ENCODE peak calls at places on chromosomes 1 and 21, in nine cellular contexts. F is body of pancreas; Y is adrenal gland; U is BE2C; X is effector memory CD4-positive, alpha-beta T cell; M is left lung; J is prostate gland; B is right atrium auricular region; K is CD8-positive, alpha-beta T cell. I is an unnamed sample.

GRCh38 chr1:212186427-212187207 is 98.6 kb upstream of the PPP2R5A start:
- DNase-seq in X (no peak), K (no peak), B (no peak), J (no peak), U (no peak), Y (no peak), M (no peak), F (no peak), I (no peak)

GRCh38 chr1:212482352-212483153 is 49.8 kb downstream of the NENF start:
- DNase-seq in B (no peak), M (no peak), Y (no peak), J (no peak), F (no peak), K (no peak), X (no peak), U (no peak), I (peak; percentile 25)

GRCh38 chr21:45523411-45524101 is 18.7 kb downstream of the SLC19A1 start:
- DNase-seq in U (peak; percentile 30), F (no peak), K (no peak), B (no peak), Y (no peak), J (no peak), X (no peak), M (peak; percentile 28), I (no peak)

GRCh38 chr1:230127105-230128054 is 60.3 kb downstream of the GALNT2 start:
- DNase-seq in Y (no peak), B (no peak), F (no peak), M (no peak), J (no peak), X (no peak), U (no peak), K (peak; percentile 35), I (no peak)

GRCh38 chr1:67134692-67135091 is at the start of gene C1orf141:
- DNase-seq in J (no peak), X (no peak), F (no peak), U (no peak), B (no peak), M (no peak), Y (no peak), K (peak; percentile 17), I (no peak)

GRCh38 chr1:216822480-216822879 is 99.3 kb upstream of the ESRRG start:
- DNase-seq in F (no peak), M (no peak), U (no peak), B (no peak), X (no peak), Y (no peak), J (no peak), K (no peak), I (no peak)

GRCh38 chr1:21631944-21632887 is 36.9 kb downstream of the RAP1GAP start:
- DNase-seq in U (no peak), B (no peak), X (no peak), Y (peak; percentile 82), K (no peak), J (peak; percentile 59), F (peak; percentile 45), M (no peak), I (no peak)

GRCh38 chr1:208928335-208928734 is 655.2 kb upstream of the CAMK1G start:
- DNase-seq in J (no peak), X (no peak), F (no peak), K (no peak), M (no peak), B (no peak), Y (no peak), U (no peak), I (no peak)

GRCh38 chr1:242890211-242890741 is 364.8 kb downstream of the CEP170 start:
- DNase-seq in X (no peak), U (no peak), K (no peak), F (no peak), B (no peak), M (no peak), J (no peak), Y (peak; percentile 39), I (peak; percentile 52)

GRCh38 chr1:41455479-41456271 is 28.8 kb downstream of the EDN2 start:
- DNase-seq in K (no peak), M (no peak), U (peak; percentile 64), F (no peak), X (no peak), Y (peak; percentile 56), J (peak; percentile 85), B (no peak), I (no peak)

GRCh38 chr21:31282095-31282709 is 61.9 kb downstream of the TIAM1 start:
- DNase-seq in K (no peak), F (no peak), M (no peak), Y (no peak), J (no peak), U (no peak), X (no peak), B (peak; percentile 71), I (peak; percentile 51)

GRCh38 chr21:31279986-31280385 is 64.1 kb downstream of the TIAM1 start:
- DNase-seq in K (no peak), F (no peak), M (no peak), U (no peak), X (no peak), Y (no peak), J (no peak), B (no peak), I (no peak)

GRCh38 chr21:31279214-31279613 is 64.8 kb downstream of the TIAM1 start:
- DNase-seq in X (no peak), K (no peak), B (no peak), F (no peak), J (no peak), U (no peak), M (no peak), Y (no peak), I (no peak)

GRCh38 chr21:31283025-31283424 is 61.0 kb downstream of the TIAM1 start:
- DNase-seq in J (no peak), F (no peak), X (no peak), Y (no peak), U (no peak), K (peak; percentile 40), M (no peak), B (no peak), I (no peak)

GRCh38 chr21:31281561-31281960 is 62.5 kb downstream of the TIAM1 start:
- DNase-seq in U (no peak), J (no peak), X (no peak), M (no peak), Y (no peak), F (no peak), K (no peak), B (no peak), I (no peak)
- H3K4me1 ChIP-seq in U (no peaks in the 10 kb centered on the region), J (no peaks in the 10 kb centered on the region), X (peaks cover 15% of the 10 kb centered on the region), M (no peaks in the 10 kb centered on the region), Y (no peaks in the 10 kb centered on the region), F (no peaks in the 10 kb centered on the region), K (peaks cover 17% of the 10 kb centered on the region), B (peaks cover 13% of the 10 kb centered on the region), I (peaks cover 17% of the 10 kb centered on the region)

DNA sequence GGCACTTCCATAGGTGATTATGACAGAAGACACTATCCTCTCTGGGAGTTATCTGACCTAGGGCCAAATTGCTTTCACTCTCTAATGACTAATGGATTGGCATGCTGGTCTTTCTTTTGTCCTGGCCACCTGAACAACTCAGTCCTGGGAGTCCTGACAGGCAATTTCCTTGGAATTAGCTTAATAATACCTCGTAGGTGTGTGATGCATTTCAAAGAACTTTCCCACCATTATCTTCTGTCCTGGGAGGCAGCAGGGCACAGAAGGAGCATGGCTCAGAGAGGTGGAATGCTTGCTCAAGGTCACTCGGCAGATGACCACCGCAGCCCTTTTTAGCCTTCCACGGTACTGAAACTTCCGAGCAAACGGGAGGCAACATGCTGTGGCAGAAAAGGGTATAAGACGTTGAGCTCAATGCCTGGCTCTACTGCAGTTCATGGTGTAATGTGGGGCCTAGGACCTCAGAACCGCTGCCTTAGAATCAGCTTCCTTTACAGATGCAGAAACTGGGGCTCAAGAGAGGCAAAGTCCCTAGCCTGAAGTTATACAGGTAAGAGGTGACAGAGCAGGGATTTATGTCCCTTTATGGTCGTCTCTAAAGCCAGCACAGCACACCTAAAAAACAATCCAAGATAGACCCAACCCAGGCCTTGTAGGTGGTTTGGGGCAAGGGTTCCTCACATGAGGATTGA is 3.2 kb downstream of the ID3 start:
- DNase-seq in U (peak; percentile 21), J (no peak), K (no peak), F (peak; percentile 60), B (no peak), Y (peak; percentile 61), M (no peak), X (no peak), I (peak; percentile 91)
- H3K4me1 ChIP-seq in U (peaks cover 40% of the 10 kb centered on the region), J (peaks cover 5% of the 10 kb centered on the region), K (peaks cover 46% of the 10 kb centered on the region), F (peaks cover 62% of the 10 kb centered on the region), B (peaks cover 54% of the 10 kb centered on the region), Y (peaks cover 19% of the 10 kb centered on the region), M (peaks cover 39% of the 10 kb centered on the region), X (peaks cover 36% of the 10 kb centered on the region), I (peaks cover 45% of the 10 kb centered on the region)

GRCh38 chr21:39340687-39341086 is 8.2 kb downstream of the HMGN1 start:
- DNase-seq in U (no peak), Y (no peak), K (no peak), X (no peak), J (no peak), M (no peak), F (no peak), B (no peak), I (no peak)

GRCh38 chr21:39341249-39341923 is 7.5 kb downstream of the HMGN1 start:
- DNase-seq in Y (no peak), K (no peak), B (no peak), J (no peak), F (no peak), X (no peak), U (no peak), M (no peak), I (no peak)

GRCh38 chr21:39332175-39332574 is 16.7 kb downstream of the HMGN1 start:
- DNase-seq in K (no peak), B (no peak), F (no peak), M (no peak), U (peak; percentile 37), J (no peak), Y (no peak), X (no peak), I (no peak)

GRCh38 chr21:39334611-39335010 is 14.3 kb downstream of the HMGN1 start:
- DNase-seq in U (no peak), X (no peak), K (no peak), Y (no peak), M (no peak), F (no peak), B (no peak), J (no peak), I (no peak)

GRCh38 chr21:39336457-39337008 is 12.4 kb downstream of the HMGN1 start:
- DNase-seq in K (no peak), U (no peak), J (no peak), X (no peak), B (no peak), Y (no peak), M (no peak), F (no peak), I (no peak)
- H3K4me1 ChIP-seq in K (no peaks in the 10 kb centered on the region), U (no peaks in the 10 kb centered on the region), J (no peaks in the 10 kb centered on the region), X (no peaks in the 10 kb centered on the region), B (no peaks in the 10 kb centered on the region), Y (no peaks in the 10 kb centered on the region), M (no peaks in the 10 kb centered on the region), F (no peaks in the 10 kb centered on the region), I (peaks cover 5% of the 10 kb centered on the region)

DNA sequence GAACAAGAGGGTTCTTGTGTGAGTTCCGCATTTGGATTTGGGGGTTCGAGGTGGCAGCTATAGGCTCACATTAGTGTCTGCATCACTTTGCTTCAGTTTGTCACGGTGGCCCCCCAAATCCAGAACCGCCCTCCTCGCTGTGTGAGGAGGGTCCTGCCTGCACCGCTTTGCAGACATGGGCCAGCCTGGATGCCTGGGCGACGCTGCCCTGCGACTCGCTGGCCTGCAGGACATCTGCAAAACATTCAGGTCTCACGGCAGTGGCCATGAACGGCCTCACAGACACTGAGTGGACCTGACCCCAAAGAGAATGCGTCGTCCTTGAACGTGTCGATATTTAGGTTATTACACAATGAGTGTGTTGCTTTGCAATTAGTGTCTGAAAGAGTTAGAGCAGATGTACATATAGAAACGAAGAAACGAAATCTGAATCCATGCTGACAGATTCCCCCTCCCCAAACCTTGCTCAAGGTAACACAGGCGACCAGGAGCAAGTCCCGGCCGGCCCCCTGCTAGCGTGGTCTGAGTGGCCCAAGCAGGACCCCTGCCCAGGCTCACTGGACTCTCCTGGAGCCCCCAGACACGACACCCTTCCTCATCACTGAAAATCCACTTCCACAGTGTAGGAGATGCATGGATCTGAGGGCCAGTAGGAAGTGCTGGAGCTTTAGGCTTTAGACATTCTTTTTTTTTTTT is 20.4 kb downstream of the PDE9A start:
- DNase-seq in F (no peak), B (no peak), U (no peak), Y (no peak), K (no peak), M (no peak), X (no peak), J (no peak), I (no peak)
- H3K4me1 ChIP-seq in F (peaks cover 6% of the 10 kb centered on the region), B (peaks cover 29% of the 10 kb centered on the region), U (peaks cover 37% of the 10 kb centered on the region), Y (no peaks in the 10 kb centered on the region), K (peaks cover 21% of the 10 kb centered on the region), M (peaks cover 5% of the 10 kb centered on the region), X (peaks cover 6% of the 10 kb centered on the region), J (peaks cover 27% of the 10 kb centered on the region), I (peaks cover 16% of the 10 kb centered on the region)

I was measured in trophoblast cell.